ENCODE peak calls at places on chromosomes 3 and 15, in six cellular contexts. M, F, U, G, H and V are unnamed samples.

GRCh38 chr3:50850639-50851511 is 176.1 kb downstream of the DOCK3 start:
- DNase-seq in M (no peak), F (no peak), G (no peak), U (no peak), H (no peak), V (no peak)

GRCh38 chr3:71469131-71469430 is 114.4 kb downstream of the FOXP1 start:
- DNase-seq in F (no peak), H (no peak), M (peak), U (no peak), G (no peak), V (no peak)

GRCh38 chr3:143090486-143090885 is 29.1 kb upstream of the CHST2 start:
- DNase-seq in M (no peak), G (peak), F (peak), H (no peak), U (no peak), V (no peak)

GRCh38 chr15:70491183-70491621 is 272.2 kb downstream of the UACA start:
- DNase-seq in F (no peak), G (no peak), U (no peak), H (peak), M (no peak), V (no peak)

GRCh38 chr15:45522931-45523331 is 376 bp upstream of the SLC30A4 start:
- DNase-seq in G (no peak), M (peak), F (no peak), H (peak), U (peak), V (peak)

GRCh38 chr3:71211083-71211482 is 372.4 kb downstream of the FOXP1 start:
- DNase-seq in F (peak), U (no peak), H (peak), G (no peak), M (no peak), V (no peak)

GRCh38 chr3:188031106-188031505 is 122.9 kb upstream of the LPP start:
- DNase-seq in F (no peak), U (no peak), M (no peak), H (no peak), G (no peak), V (no peak)

GRCh38 chr15:71669688-71670087 is 140.7 kb upstream of the NR2E3 start:
- DNase-seq in M (no peak), H (no peak), G (no peak), U (no peak), F (no peak), V (no peak)

GRCh38 chr3:46864051-46864881 is 1.0 kb upstream of the MYL3 start:
- DNase-seq in F (peak), H (peak), U (no peak), M (no peak), G (no peak), V (no peak)

GRCh38 chr15:68230157-68231100 is 901 bp upstream of the CLN6 start:
- DNase-seq in M (no peak), F (no peak), H (no peak), G (peak), U (no peak), V (no peak)

GRCh38 chr3:123552095-123552714 is 32.6 kb downstream of the HACD2 start:
- DNase-seq in G (peak), M (no peak), U (no peak), F (no peak), H (peak), V (peak)

GRCh38 chr3:36457667-36458066 is 77.4 kb downstream of the STAC start:
- DNase-seq in F (no peak), U (no peak), H (no peak), M (no peak), G (no peak), V (no peak)

GRCh38 chr15:57540736-57541135 is 51.0 kb upstream of the MYZAP start:
- DNase-seq in G (no peak), H (no peak), M (no peak), U (no peak), F (no peak), V (no peak)

GRCh38 chr3:10004960-10005564 is 18.4 kb upstream of the EMC3 start:
- DNase-seq in U (no peak), G (no peak), M (no peak), H (peak), F (no peak), V (peak)

GRCh38 chr3:115350606-115351005 is 203.5 kb upstream of the ZBTB20 start:
- DNase-seq in U (no peak), F (no peak), G (no peak), M (no peak), H (peak), V (no peak)

GRCh38 chr15:67892559-67893377 is 52.9 kb upstream of the RNU6-1 start:
- DNase-seq in F (no peak), G (no peak), H (peak), U (no peak), M (no peak), V (peak)

GRCh38 chr3:178778579-178778978 is 242.3 kb downstream of the KCNMB2 start:
- DNase-seq in F (no peak), U (no peak), G (no peak), H (no peak), M (no peak), V (no peak)

GRCh38 chr3:56800373-56801150 is 1.2 kb downstream of the ARHGEF3 start:
- DNase-seq in M (no peak), G (no peak), U (no peak), F (no peak), H (no peak), V (no peak)

GRCh38 chr15:64131547-64131946 is 20.0 kb upstream of the SNX22 start:
- DNase-seq in F (peak), H (no peak), U (no peak), G (no peak), M (no peak), V (no peak)

GRCh38 chr3:153162513-153163348 is 705 bp downstream of the RAP2B start:
- DNase-seq in M (peak), G (no peak), U (peak), H (peak), F (peak), V (peak)

GRCh38 chr3:72535789-72536188 is 312.5 kb downstream of the SHQ1 start:
- DNase-seq in F (no peak), M (no peak), G (no peak), U (peak), H (no peak), V (no peak)

GRCh38 chr3:20574746-20575145 is 388.7 kb upstream of the SGO1 start:
- DNase-seq in M (peak), U (no peak), H (peak), F (no peak), G (no peak), V (peak)

GRCh38 chr3:57026918-57027317 is 33.5 kb upstream of the SPATA12 start:
- DNase-seq in M (no peak), G (no peak), U (no peak), H (peak), F (no peak), V (peak)

GRCh38 chr15:44719293-44719999 is 8.1 kb downstream of the B2M start:
- DNase-seq in U (no peak), F (no peak), G (no peak), M (no peak), H (peak), V (peak)

GRCh38 chr3:158105710-158106438 is at the start of gene SHOX2:
- DNase-seq in F (peak), U (peak), M (no peak), H (peak), G (peak), V (peak)

GRCh38 chr3:113124256-113124830 is 87.0 kb upstream of the BOC start:
- DNase-seq in U (no peak), G (peak), M (no peak), H (no peak), F (no peak), V (no peak)

GRCh38 chr3:10223676-10224639 is 24.3 kb upstream of the TATDN2 start:
- DNase-seq in F (no peak), U (no peak), G (no peak), H (no peak), M (no peak), V (no peak)

GRCh38 chr3:4438296-4438695 is 28.8 kb downstream of the SUMF1 start:
- DNase-seq in G (no peak), U (no peak), F (no peak), H (no peak), M (no peak), V (no peak)

GRCh38 chr15:89753855-89754254 is 2.8 kb upstream of the MESP1 start:
- DNase-seq in F (no peak), U (no peak), G (no peak), H (no peak), M (no peak), V (no peak)

GRCh38 chr15:64619880-64620839 is 155.2 kb downstream of the RBPMS2 start:
- DNase-seq in F (no peak), H (peak), G (no peak), M (peak), U (no peak), V (peak)

GRCh38 chr3:141412936-141413354 is 44.6 kb downstream of the ZBTB38 start:
- DNase-seq in F (peak), H (peak), M (no peak), G (no peak), U (no peak), V (peak)

GRCh38 chr15:48868549-48868948 is 9.4 kb upstream of the EID1 start:
- DNase-seq in F (no peak), M (no peak), H (peak), U (no peak), G (no peak), V (peak)

GRCh38 chr3:111749171-111750170 is 109.6 kb upstream of the PHLDB2 start:
- DNase-seq in G (no peak), H (no peak), M (no peak), F (no peak), U (no peak), V (no peak)

GRCh38 chr15:68411276-68411675 is 20.7 kb downstream of the ITGA11 start:
- DNase-seq in F (no peak), G (no peak), M (no peak), U (no peak), H (no peak), V (no peak)

GRCh38 chr15:99452728-99453643 is 112.8 kb upstream of the MEF2A start:
- DNase-seq in F (peak), U (no peak), H (peak), G (no peak), M (peak), V (peak)

GRCh38 chr3:45793482-45794176 is 2.7 kb downstream of the SLC6A20 start:
- DNase-seq in M (no peak), F (no peak), H (no peak), U (no peak), G (no peak), V (no peak)

GRCh38 chr15:62059108-62059817 is 984 bp downstream of the VPS13C start:
- DNase-seq in F (no peak), M (no peak), U (no peak), G (no peak), H (no peak), V (peak)

GRCh38 chr3:24128195-24129005 is 183.3 kb downstream of the NR1D2 start:
- DNase-seq in M (no peak), U (no peak), G (no peak), H (peak), F (no peak), V (peak)

GRCh38 chr15:58966698-58967097 is 20.8 kb upstream of the RNF111 start:
- DNase-seq in G (no peak), M (no peak), U (no peak), H (no peak), F (no peak), V (no peak)

GRCh38 chr3:100710355-100711198 is 1.3 kb downstream of the TFG start:
- DNase-seq in H (peak), M (peak), F (no peak), G (no peak), U (peak), V (peak)